ENCODE peak calls at places on chromosomes 12 and 14, in five cellular contexts. Y is sigmoid colon; O is HCT116; I is CD8-positive, alpha-beta T cell; J is mucosa of descending colon. D is an unnamed sample.

GRCh38 chr14:59337151-59337611 is 128.0 kb downstream of the GPR135 start:
- DNase-seq in O (no peak), I (no peak), Y (peak; percentile 90), J (no peak), D (no peak)

GRCh38 chr12:80778005-80778541 is 61.4 kb downstream of the MYF5 start:
- DNase-seq in J (no peak), I (no peak), Y (peak; percentile 68), O (peak; percentile 53), D (peak; percentile 63)

GRCh38 chr12:47757840-47758583 is 668 bp downstream of the RAPGEF3 start:
- DNase-seq in J (peak; percentile 50), Y (no peak), O (no peak), I (no peak), D (no peak)

GRCh38 chr14:100906420-100906819 is 2.9 kb upstream of the RTL1 start:
- DNase-seq in J (no peak), I (no peak), O (no peak), Y (peak; percentile 57), D (no peak)

GRCh38 chr14:96582995-96583394 is 80.8 kb downstream of the PAPOLA start:
- DNase-seq in O (no peak), I (no peak), Y (no peak), J (no peak), D (no peak)

GRCh38 chr12:62050785-62051184 is 209.4 kb upstream of the USP15 start:
- DNase-seq in O (no peak), J (no peak), Y (no peak), I (no peak), D (no peak)

GRCh38 chr12:121490401-121491257 is 90.2 kb downstream of the KDM2B start:
- DNase-seq in O (no peak), Y (no peak), J (no peak), I (no peak), D (no peak)

GRCh38 chr12:51056242-51056641 is 8.1 kb downstream of the LETMD1 start:
- DNase-seq in Y (no peak), J (no peak), O (no peak), I (no peak), D (no peak)

GRCh38 chr12:56071648-56072047 is 8.3 kb upstream of the ERBB3 start:
- DNase-seq in Y (peak; percentile 15), I (no peak), O (no peak), J (no peak), D (no peak)

DNA sequence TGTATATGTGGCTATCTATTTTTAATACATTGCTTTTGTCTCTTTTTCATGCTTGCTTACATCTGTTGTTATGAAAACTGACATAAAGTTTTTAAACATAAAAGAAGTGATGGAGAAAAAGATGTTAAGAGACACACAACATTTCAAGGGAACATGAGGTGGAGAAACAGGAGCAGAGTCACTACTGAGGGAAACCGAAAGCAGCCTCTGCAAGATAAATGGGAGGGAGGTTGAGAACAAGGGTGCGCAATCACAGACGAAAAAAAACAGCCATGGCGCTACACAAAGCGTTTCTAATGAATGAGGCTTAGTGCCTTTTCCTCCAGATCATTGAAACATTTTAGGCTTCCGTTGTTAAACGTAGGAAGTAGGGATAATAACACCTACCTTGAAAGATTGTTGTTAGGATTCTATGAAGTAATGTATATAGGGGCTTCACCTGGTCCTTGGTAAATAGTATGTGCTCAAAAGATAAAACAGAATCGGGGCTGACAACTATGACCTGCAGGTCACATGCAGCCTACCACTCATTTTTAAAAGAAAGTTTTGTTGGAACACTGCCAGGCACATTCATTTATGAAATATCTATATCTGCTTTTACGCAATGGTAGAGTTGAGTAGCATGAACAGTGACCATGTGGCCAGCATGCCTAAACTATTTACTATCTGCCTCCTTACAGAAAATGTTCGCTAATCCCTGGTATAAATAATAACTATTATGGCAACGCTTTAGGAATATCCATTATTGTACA is 228.2 kb upstream of the NPAS3 start:
- DNase-seq in J (no peak), Y (peak; percentile 64), O (no peak), I (no peak), D (no peak)
- H3K4me3 ChIP-seq in J (no peak overlapping the region), Y (peak overlapping the region; percentile 5), O (no peak overlapping the region), I (no peak overlapping the region), D (no peak overlapping the region)

GRCh38 chr12:74365178-74365964 is 172.3 kb upstream of the ATXN7L3B start:
- DNase-seq in O (no peak), J (no peak), I (no peak), Y (no peak), D (no peak)
- H3K36me3 ChIP-seq in O (no peaks in the 10 kb centered on the region), J (no peaks in the 10 kb centered on the region), I (no peaks in the 10 kb centered on the region), Y (no peaks in the 10 kb centered on the region), D (no peaks in the 10 kb centered on the region)

DNA sequence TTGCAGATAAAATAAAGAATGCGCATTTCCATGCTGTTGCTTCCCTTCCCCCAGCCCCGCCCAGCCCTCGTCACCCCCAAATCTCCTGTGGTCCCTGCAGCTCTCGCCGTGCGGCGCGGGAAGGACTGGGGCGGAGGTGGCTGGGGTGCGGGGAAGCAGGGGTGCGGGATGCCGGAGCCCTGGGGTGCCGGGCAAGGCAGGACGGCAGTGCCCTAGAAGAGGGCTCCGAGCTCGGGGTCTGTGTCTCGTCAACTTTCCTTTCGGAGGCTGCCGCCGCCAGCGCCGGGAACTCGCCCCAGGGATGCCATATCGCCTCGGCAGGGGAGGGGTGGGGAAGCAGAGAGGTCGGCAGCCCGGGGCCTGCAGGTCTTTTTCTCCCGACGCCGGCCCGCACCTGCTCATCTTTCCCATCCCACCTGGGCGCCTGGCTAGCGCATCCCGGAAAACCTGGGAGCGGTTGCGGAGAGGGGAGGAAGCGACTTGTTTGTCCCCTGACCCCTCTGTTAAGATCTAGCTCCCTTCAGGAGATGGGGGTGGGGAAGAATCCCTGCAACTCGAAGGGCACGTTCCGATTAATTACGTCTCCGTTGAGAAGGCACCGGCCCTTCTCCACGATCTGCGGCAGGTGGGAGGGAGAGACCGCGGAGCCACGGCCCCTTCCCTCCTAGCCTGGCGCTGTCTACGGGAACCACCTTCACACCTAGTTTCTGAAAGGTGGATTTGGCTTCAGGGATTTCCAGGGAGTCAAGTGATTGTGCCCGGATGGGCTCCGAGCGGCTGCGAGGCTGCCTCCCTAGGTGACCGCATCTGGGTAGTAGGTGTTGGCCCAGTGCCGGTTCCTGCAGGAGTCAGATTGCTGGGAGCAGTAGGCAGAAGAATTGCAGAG is 621 bp downstream of the CNTN1 start:
- DNase-seq in J (peak; percentile 23), I (no peak), O (no peak), Y (peak; percentile 65), D (no peak)
- H3K4me3 ChIP-seq in J (no peak overlapping the region), I (no peak overlapping the region), O (peak overlapping the region; percentile 62), Y (peak overlapping the region; percentile 60), D (peak overlapping the region; percentile 56)

DNA sequence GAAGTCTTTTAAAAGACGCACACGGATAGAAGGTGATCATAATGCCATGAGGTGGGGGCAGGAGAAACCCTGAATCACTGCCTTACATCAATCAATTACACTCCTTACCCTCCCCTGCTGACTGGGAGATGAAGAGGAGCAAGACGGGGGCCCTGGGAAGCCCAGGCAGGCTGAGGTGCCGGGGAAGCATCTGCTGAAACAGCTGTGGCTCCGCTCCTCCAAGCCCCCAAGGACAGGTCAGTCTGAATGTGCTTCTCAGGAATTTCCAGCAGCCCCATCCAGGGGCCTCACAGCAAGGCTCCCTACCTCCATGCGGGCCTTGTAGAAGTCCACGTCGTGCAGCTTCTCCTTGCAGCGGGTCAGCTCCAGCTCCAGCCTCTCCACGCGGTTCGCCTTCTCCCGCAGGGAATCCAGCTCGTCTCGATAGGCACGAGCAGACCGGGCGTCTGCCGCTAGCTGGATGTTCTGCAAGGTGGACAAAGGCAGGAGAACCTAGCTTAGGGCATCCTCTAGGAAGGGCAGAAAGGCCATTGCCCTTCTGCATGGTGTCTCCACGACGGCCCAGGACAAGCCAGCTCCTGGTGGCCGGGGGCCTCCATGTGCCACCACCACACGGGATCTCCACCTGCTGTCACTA is 79.8 kb downstream of the CCDC88C start:
- DNase-seq in I (no peak), Y (no peak), O (no peak), J (no peak), D (no peak)
- H3K36me3 ChIP-seq in I (peaks cover 90% of the 10 kb centered on the region), Y (no peaks in the 10 kb centered on the region), O (no peaks in the 10 kb centered on the region), J (no peaks in the 10 kb centered on the region), D (no peaks in the 10 kb centered on the region)

GRCh38 chr14:47596860-47597259 is 78.5 kb downstream of the MDGA2 start:
- DNase-seq in J (no peak), Y (no peak), I (no peak), O (no peak), D (no peak)
- H3K4me3 ChIP-seq in J (no peak overlapping the region), Y (no peak overlapping the region), I (no peak overlapping the region), O (no peak overlapping the region), D (no peak overlapping the region)

GRCh38 chr12:74108729-74109128 is 428.9 kb upstream of the ATXN7L3B start:
- DNase-seq in I (no peak), J (no peak), O (no peak), Y (no peak), D (no peak)

DNA sequence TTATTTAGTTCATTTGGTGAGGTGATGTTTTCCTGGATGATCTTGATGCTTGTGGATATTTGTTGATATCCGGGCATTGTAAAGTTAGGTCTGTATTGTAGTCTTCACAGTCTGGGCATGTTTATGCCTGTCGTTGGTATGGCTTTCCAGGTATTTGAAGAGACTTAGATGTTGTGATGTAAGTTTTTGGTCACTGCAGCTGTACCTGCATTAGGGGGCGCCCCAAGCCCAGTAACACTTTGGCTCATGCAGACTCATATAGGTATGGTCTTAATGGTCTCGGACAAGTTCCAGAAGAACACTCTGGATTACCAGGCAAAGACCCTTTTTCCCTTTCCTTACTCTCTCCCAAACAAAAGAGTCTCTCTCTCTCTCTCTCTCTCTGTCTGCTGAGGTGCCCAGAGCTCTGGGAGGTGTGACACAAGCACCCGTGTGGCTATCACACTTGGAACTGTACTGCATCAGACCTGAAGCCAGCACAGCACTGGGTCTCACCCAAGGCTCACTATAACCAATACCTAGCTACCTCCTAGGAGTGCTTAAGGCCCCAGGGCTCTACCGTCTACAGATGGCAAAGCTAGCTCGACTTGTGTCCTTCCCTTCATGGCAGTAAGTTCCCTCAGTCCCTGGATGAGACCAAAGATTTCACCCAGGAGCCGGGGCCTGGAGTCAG is 425.8 kb upstream of the ATXN7L3B start:
- DNase-seq in I (no peak), Y (no peak), O (peak; percentile 52), J (no peak), D (no peak)
- H3K36me3 ChIP-seq in I (no peaks in the 10 kb centered on the region), Y (no peaks in the 10 kb centered on the region), O (no peaks in the 10 kb centered on the region), J (no peaks in the 10 kb centered on the region), D (no peaks in the 10 kb centered on the region)

DNA sequence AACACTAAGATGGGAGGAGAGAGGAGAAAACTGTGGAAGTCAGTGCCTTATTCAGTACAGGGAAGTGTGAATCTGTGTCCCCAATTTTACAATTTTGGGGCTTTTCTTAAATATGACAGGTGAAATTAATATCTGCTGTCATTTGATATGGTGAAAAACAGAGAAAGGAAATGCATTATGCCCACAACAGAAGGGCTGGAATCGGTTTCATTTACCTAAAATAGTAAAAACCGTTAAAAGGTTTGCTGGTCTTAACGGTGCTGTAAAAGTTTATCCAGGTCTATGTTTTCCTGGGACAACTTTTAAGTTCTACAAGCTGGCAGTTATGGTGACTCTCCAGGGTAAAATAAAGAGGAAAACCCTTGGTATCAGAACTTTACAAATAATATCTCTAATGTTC is 310.8 kb downstream of the FUT8 start:
- DNase-seq in Y (no peak), O (no peak), I (no peak), J (no peak), D (no peak)
- H3K4me3 ChIP-seq in Y (no peak overlapping the region), O (no peak overlapping the region), I (no peak overlapping the region), J (no peak overlapping the region), D (no peak overlapping the region)

GRCh38 chr14:68811161-68811560 is 18.3 kb upstream of the ZFP36L1 start:
- DNase-seq in J (no peak), O (no peak), I (no peak), Y (no peak), D (no peak)

GRCh38 chr14:68809524-68809923 is 16.7 kb upstream of the ZFP36L1 start:
- DNase-seq in I (no peak), Y (peak; percentile 64), O (no peak), J (no peak), D (no peak)

GRCh38 chr14:68808696-68809095 is 15.8 kb upstream of the ZFP36L1 start:
- DNase-seq in J (no peak), I (no peak), Y (peak; percentile 69), O (no peak), D (no peak)

GRCh38 chr14:68807987-68808386 is 15.1 kb upstream of the ZFP36L1 start:
- DNase-seq in Y (peak; percentile 68), J (no peak), O (no peak), I (no peak), D (no peak)

GRCh38 chr14:68810173-68811153 is 17.6 kb upstream of the ZFP36L1 start:
- DNase-seq in I (no peak), J (no peak), Y (no peak), O (no peak), D (no peak)
- H3K36me3 ChIP-seq in I (no peaks in the 10 kb centered on the region), J (no peaks in the 10 kb centered on the region), Y (no peaks in the 10 kb centered on the region), O (no peaks in the 10 kb centered on the region), D (no peaks in the 10 kb centered on the region)

D was measured in kidney epithelial cell.